ENCODE peak calls at places on chromosomes 3 and 15, in ten cellular contexts. F is choroid plexus epithelial cell; W is activated effector memory CD4-positive, alpha-beta T cell treated with anti-CD3 and anti-CD28 coated beads, Interleukin-2, amount 50 U/mL, for 16 hours; P is skeletal muscle cell; Q is endodermal cell; A is HepG2; R is GM03348; U is sciatic nerve; T is ELR; K is psoas muscle. E is an unnamed sample.

GRCh38 chr3:14788644-14789043 is 30.1 kb upstream of the FGD5 start:
- DNase-seq in F (no peak), W (no peak), P (no peak), Q (peak; percentile 47), A (no peak), R (no peak), U (no peak), T (no peak), K (no peak), E (peak; percentile 5)

GRCh38 chr15:44836094-44836493 is 99.8 kb downstream of the TRIM69 start:
- DNase-seq in F (peak; percentile 45), W (no peak), P (no peak), Q (no peak), A (peak; percentile 97), R (no peak), U (no peak), T (no peak), K (no peak), E (peak; percentile 65)

GRCh38 chr3:23455775-23456174 is 252.6 kb downstream of the UBE2E2 start:
- DNase-seq in F (peak; percentile 91), W (no peak), P (peak; percentile 80), Q (no peak), A (no peak), R (peak; percentile 46), U (no peak), T (peak; percentile 24), K (no peak), E (peak; percentile 34)

GRCh38 chr15:67783303-67783702 is 42.0 kb upstream of the SKOR1 start:
- DNase-seq in F (no peak), W (peak; percentile 75), P (no peak), Q (peak; percentile 61), A (no peak), R (no peak), U (no peak), T (no peak), K (no peak), E (no peak)

GRCh38 chr3:119937229-119937628 is 155.3 kb downstream of the NR1I2 start:
- DNase-seq in F (peak; percentile 47), W (peak; percentile 74), P (no peak), Q (no peak), A (no peak), R (no peak), U (no peak), T (no peak), K (no peak), E (peak; percentile 37)

GRCh38 chr3:151919030-151919328 is 45.5 kb downstream of the SUCNR1 start:
- DNase-seq in F (no peak), W (no peak), P (no peak), Q (no peak), A (no peak), R (no peak), U (no peak), T (no peak), K (no peak), E (no peak)

GRCh38 chr3:136860541-136860940 is 1.5 kb upstream of the NCK1 start:
- DNase-seq in F (peak; percentile 13), W (no peak), P (peak; percentile 29), Q (peak; percentile 57), A (no peak), R (no peak), U (no peak), T (no peak), K (no peak), E (peak; percentile 53)

GRCh38 chr3:100779475-100779874 is 70.2 kb downstream of the TFG start:
- DNase-seq in F (no peak), W (no peak), P (no peak), Q (no peak), A (no peak), R (no peak), U (no peak), T (no peak), K (no peak), E (no peak)

GRCh38 chr3:81666502-81667121 is 94.8 kb downstream of the GBE1 start:
- DNase-seq in F (peak; percentile 64), W (no peak), P (no peak), Q (no peak), A (no peak), R (peak; percentile 44), U (no peak), T (peak; percentile 42), K (no peak), E (peak; percentile 9)

GRCh38 chr3:3664916-3665315 is 134.3 kb upstream of the LRRN1 start:
- DNase-seq in F (no peak), W (no peak), P (no peak), Q (no peak), A (no peak), R (no peak), U (no peak), T (no peak), K (no peak), E (peak; percentile 36)

GRCh38 chr3:37074178-37074577 is 80.9 kb downstream of the MLH1 start:
- DNase-seq in F (peak; percentile 88), W (no peak), P (peak; percentile 56), Q (no peak), A (no peak), R (peak; percentile 68), U (no peak), T (peak; percentile 76), K (no peak), E (peak; percentile 74)

GRCh38 chr15:82937659-82938058 is 14.9 kb downstream of the HOMER2 start:
- DNase-seq in F (no peak), W (no peak), P (no peak), Q (no peak), A (no peak), R (no peak), U (no peak), T (no peak), K (no peak), E (no peak)